ENCODE peak calls at places on chromosomes 12 and 14, in four cellular contexts. D, U, L and T are unnamed samples.

GRCh38 chr12:114425031-114425626 is 19.2 kb upstream of the TBX5 start:
- DNase-seq in L (no peak), U (no peak), D (peak), T (no peak)

GRCh38 chr12:125140918-125141573 is 75.8 kb downstream of the AACS start:
- DNase-seq in U (no peak), D (peak), L (no peak), T (peak)

GRCh38 chr12:124188561-124189405 is 106.1 kb upstream of the RFLNA start:
- DNase-seq in L (no peak), D (no peak), U (no peak), T (peak)

GRCh38 chr12:45725631-45726593 is 3.6 kb upstream of the ARID2 start:
- DNase-seq in D (peak), L (peak), U (no peak), T (peak)

GRCh38 chr12:113506867-113507266 is 35.2 kb upstream of the LHX5 start:
- DNase-seq in D (no peak), U (no peak), L (no peak), T (no peak)

GRCh38 chr14:74459289-74459946 is 33.4 kb upstream of the SYNDIG1L start:
- DNase-seq in U (peak), L (peak), D (peak), T (peak)

GRCh38 chr14:90726656-90727055 is 89.6 kb downstream of the TTC7B start:
- DNase-seq in D (peak), L (no peak), U (peak), T (peak)

GRCh38 chr12:105317453-105317852 is 13.0 kb upstream of the C12orf75 start:
- DNase-seq in D (peak), U (no peak), L (no peak), T (no peak)

GRCh38 chr14:93984070-93984469 is 7.7 kb upstream of the ASB2 start:
- DNase-seq in L (no peak), U (peak), D (peak), T (no peak)

GRCh38 chr12:104519190-104519857 is 62.6 kb downstream of the CHST11 start:
- DNase-seq in U (no peak), L (no peak), D (no peak), T (no peak)

GRCh38 chr14:23570806-23571483 is 3.4 kb upstream of the AP1G2 start:
- DNase-seq in U (peak), D (no peak), L (no peak), T (no peak)

GRCh38 chr14:64938972-64939816 is 3.4 kb downstream of the GPX2 start:
- DNase-seq in D (no peak), U (no peak), L (no peak), T (no peak)

GRCh38 chr12:128968668-128969067 is 115.4 kb downstream of the GLT1D1 start:
- DNase-seq in U (no peak), L (no peak), D (no peak), T (no peak)

GRCh38 chr12:127670796-127671195 is 596.2 kb upstream of the TMEM132C start:
- DNase-seq in D (no peak), U (no peak), L (no peak), T (no peak)

GRCh38 chr12:100992194-100992593 is 197.6 kb downstream of the ANO4 start:
- DNase-seq in L (no peak), U (no peak), D (no peak), T (no peak)

GRCh38 chr12:6215932-6216494 is 15.8 kb downstream of the CD9 start:
- DNase-seq in U (peak), L (no peak), D (peak), T (peak)

GRCh38 chr12:131895640-131896079 is 1.2 kb downstream of the ULK1 start:
- DNase-seq in U (peak), D (no peak), L (no peak), T (peak)

GRCh38 chr14:68793734-68794129 is 865 bp upstream of the ZFP36L1 start:
- DNase-seq in D (no peak), U (no peak), L (no peak), T (no peak)

GRCh38 chr14:68790656-68791077 is 2.2 kb downstream of the ZFP36L1 start:
- DNase-seq in U (no peak), D (no peak), L (no peak), T (no peak)

GRCh38 chr14:68792830-68793733 is at the start of gene ZFP36L1:
- DNase-seq in D (peak), L (peak), U (peak), T (peak)

GRCh38 chr14:68791078-68791983 is 1.5 kb downstream of the ZFP36L1 start:
- DNase-seq in L (no peak), U (no peak), D (no peak), T (peak)

DNA sequence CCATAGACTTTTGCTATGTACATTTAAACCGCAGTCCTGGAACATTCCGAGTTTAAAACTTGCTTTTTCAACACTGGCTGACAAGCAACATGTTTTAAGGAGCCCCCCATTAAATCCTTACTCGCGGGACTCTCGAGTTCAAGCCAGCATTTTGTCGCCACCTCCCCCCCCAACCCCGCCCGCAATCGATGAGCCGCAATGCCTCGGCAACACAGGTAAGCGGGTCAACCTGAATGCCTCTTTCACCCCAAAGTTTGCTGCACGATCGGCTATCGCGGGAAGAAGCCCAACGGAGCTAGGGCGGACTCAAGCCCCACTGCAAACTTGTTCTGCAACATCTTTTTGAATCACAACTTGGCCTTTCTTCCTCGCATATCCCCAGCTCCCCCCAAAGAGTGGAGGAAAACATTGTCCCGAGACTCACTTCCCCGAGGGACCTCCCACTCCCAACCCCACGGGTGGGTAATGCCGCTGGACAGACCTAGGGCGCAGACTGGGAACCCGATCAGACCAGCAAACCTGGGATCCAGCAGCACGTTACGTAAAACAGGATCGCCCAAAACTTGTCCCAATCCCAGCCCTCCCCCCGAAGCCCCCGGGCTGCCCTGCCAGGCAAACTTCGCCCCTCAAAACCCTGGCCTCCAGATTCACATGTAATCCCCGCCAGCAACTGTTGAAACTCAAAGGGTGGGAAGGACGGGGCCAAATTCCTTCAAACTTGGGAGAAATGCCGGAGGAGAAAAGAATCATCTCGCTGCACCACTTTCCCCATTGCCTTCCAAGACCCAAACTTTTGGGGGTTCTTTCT is 641 bp downstream of the ZFP36L1 start:
- DNase-seq in L (no peak), D (no peak), U (no peak), T (no peak)
- H4K91ac ChIP-seq in L (no peak), D (peak), U (no peak), T (peak)

DNA sequence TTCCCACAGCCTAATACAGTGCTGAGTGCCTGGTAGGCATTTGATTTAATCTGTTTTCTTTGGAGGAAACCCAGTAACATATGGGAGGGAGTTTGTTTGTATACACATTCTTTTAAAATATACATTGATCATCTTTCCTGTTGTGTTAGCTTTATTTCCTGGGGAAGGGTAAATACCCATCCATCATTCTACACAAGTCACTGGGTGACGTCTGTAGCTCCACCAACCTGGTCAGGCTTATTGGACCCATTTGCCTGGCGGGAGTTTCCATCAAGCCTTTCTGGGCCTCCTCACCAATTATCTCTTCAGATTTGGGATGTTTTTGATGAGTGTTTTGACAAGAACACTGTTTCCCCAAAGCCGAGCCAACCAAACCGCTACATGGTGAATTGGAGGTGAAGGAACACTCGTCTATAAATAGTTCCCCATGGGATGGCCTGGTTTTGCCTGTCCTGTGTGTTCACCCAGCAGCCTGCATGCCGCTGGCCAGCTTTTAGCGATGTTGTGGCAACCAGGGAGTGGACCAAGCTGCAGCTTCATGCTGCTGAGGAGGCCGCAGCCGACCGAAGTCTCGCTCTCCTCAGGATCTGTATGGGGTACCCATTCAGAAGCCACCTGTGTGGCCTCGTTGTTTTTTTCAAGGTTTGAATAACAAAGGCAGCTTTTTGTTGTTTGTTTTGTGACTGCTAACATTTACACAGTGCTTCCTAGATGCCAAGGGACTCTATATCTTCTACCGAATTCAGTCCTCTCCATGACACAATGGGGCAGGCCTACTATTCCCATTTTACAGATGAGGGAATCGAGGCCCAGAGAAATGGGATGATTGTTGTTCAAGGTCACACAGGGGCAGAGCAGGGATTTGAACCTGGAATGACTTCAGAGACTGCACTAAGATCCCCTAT is 22.6 kb downstream of the PLXNC1 start:
- DNase-seq in L (no peak), D (no peak), U (peak), T (peak)
- H3K14ac ChIP-seq in L (no peak), D (peak), U (no peak), T (peak)

DNA sequence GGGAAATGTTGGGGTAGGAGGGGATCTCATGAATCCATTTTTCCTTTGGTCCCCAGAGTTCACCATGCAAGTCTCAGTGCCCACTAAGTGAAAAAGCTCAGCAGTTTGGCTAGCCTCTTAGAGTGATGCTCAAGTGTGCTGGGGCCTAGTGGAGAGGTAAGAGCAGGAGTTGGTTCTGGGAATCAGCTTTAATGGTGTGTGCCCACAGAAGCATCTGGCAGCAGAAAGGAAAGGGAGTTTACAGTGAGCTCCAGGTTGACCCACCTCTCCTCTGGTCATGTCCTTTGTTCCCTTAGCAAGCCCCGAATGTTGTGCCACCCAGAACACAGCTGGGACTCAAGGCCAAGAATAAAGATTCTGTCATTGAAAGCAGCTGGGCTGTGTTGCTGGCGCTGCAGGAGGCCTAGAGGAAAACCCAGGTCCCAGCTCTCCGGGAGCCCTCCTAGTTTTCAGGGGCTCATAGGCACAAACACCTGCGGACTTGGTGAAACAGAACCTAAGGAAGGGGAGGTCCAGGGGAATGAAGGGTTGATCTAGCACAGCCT is 320.8 kb downstream of the ZFP36L1 start:
- DNase-seq in U (no peak), L (no peak), D (no peak), T (no peak)
- H4K91ac ChIP-seq in U (peak), L (no peak), D (no peak), T (peak)

GRCh38 chr12:53625946-53626701 is at the start of gene ATF7:
- DNase-seq in L (peak), D (peak), U (peak), T (peak)
- H3K14ac ChIP-seq in L (peak), D (peak), U (peak), T (peak)

GRCh38 chr14:53044486-53044885 is 93.6 kb upstream of the FERMT2 start:
- DNase-seq in D (peak), L (no peak), U (no peak), T (peak)

GRCh38 chr14:53043107-53043704 is 92.4 kb upstream of the FERMT2 start:
- DNase-seq in L (no peak), D (peak), U (no peak), T (peak)

GRCh38 chr14:53042480-53042879 is 91.6 kb upstream of the FERMT2 start:
- DNase-seq in D (peak), U (no peak), L (no peak), T (peak)

GRCh38 chr14:53038629-53039028 is 87.8 kb upstream of the FERMT2 start:
- DNase-seq in D (no peak), U (no peak), L (no peak), T (no peak)

DNA sequence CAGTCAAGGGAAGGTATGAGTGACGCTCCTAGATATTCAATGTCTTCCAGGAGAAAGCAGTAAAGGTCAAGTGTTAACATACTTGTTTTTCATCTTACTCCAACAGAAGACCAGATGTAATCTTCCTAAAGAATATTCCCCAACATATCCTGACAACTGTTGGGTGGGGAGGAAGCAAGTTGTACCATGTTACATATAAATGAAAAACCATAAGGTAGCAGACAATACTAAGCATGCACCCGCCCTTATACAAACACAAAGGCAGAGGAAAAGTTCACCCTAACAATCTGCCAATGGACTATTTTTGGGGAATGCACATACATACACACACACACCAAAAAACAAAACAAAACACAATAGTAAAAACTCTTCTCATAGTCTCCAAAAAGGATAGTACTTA is 90.2 kb upstream of the FERMT2 start:
- DNase-seq in L (no peak), U (no peak), D (no peak), T (no peak)
- H4K91ac ChIP-seq in L (no peak), U (no peak), D (peak), T (no peak)

GRCh38 chr12:29146201-29146600 is 2.9 kb upstream of the FAR2 start:
- DNase-seq in L (no peak), D (no peak), U (no peak), T (no peak)

GRCh38 chr12:29152223-29152868 is 3.3 kb downstream of the FAR2 start:
- DNase-seq in L (no peak), U (no peak), D (no peak), T (no peak)

GRCh38 chr12:29149691-29150382 is 759 bp downstream of the FAR2 start:
- DNase-seq in L (no peak), D (no peak), U (peak), T (no peak)

GRCh38 chr12:29148065-29148957 is 767 bp upstream of the FAR2 start:
- DNase-seq in D (no peak), U (no peak), L (no peak), T (peak)

DNA sequence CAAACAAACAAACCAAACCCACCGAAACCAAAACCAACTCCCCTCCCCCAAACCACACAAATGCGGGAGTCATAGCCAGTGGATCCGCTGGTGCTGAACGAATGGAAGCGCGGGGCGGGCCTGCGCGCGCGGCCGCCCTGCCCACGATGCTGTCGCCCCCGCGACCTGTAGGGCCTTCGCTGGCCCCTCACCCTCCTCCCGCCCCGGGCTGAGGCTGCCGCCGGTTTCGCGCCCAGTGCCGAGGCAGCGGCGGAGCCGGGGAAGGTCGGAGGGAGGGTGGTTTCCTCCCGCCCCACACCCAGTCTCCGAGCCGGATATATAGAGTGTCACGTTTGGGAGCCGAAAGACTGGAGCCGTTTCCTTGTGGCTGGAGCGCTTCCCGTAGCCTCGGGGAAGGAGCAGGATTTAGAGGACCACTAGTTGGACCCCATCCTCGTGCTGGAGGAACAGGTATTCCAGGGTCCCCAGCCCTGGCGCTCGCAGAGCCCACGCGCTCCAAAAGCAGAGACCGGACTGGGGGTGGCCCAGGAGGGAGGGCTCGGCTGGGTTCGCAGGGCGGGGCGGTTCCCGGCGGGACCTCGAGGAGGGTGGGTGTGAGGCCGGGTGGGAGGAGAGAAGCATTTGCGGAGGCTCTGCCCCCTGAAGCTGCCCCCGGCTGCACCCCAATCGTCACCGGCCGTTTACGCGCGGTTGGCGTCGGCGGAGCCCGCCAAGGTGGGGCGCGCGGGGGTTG is at the start of gene FAR2:
- DNase-seq in L (peak), U (peak), D (no peak), T (peak)
- H3K14ac ChIP-seq in L (peak), U (peak), D (peak), T (peak)

GRCh38 chr12:52969828-52970569 is 21.1 kb downstream of the KRT18 start:
- DNase-seq in L (no peak), U (no peak), D (no peak), T (no peak)

GRCh38 chr12:52964556-52965336 is 15.8 kb downstream of the KRT18 start:
- DNase-seq in L (no peak), U (peak), D (no peak), T (peak)

GRCh38 chr12:52965337-52965731 is 16.4 kb downstream of the KRT18 start:
- DNase-seq in U (peak), L (no peak), D (no peak), T (no peak)
- H4K91ac ChIP-seq in U (no peak), L (peak), D (peak), T (peak)